ENCODE peak calls at places on chromosomes 5 and 9, in five cellular contexts. W is T-helper 9 cell; P is ecto neural progenitor cell; Y is activated CD8-positive, alpha-beta memory T cell treated with anti-CD3 and anti-CD28 coated beads for 4 hours; U is activated CD4-positive, alpha-beta memory T cell treated with anti-CD3 and anti-CD28 coated beads, Interleukin-2, amount 10 ng/mL, durations not matched to agents 7 days and 5 days. X is an unnamed sample.

GRCh38 chr5:137231535-137231934 is 267.6 kb downstream of the SPOCK1 start:
- DNase-seq in U (no peak), P (no peak), W (no peak), Y (no peak), X (no peak)

GRCh38 chr5:115472601-115473000 is 72.0 kb downstream of the FEM1C start:
- DNase-seq in Y (no peak), P (no peak), U (no peak), W (no peak), X (no peak)

GRCh38 chr5:124795829-124796228 is 49.4 kb upstream of the ZNF608 start:
- DNase-seq in U (no peak), Y (no peak), P (no peak), W (no peak), X (no peak)

GRCh38 chr5:73441377-73441776 is 7.2 kb downstream of the FOXD1 start:
- DNase-seq in P (no peak), Y (no peak), W (no peak), U (no peak), X (no peak)

GRCh38 chr5:37844004-37844403 is 4.2 kb upstream of the GDNF start:
- DNase-seq in U (no peak), P (peak), Y (no peak), W (no peak), X (no peak)

GRCh38 chr9:522658-523057 is 308.0 kb downstream of the DOCK8 start:
- DNase-seq in W (no peak), Y (no peak), U (no peak), P (no peak), X (no peak)

GRCh38 chr9:93066978-93067603 is 8.6 kb downstream of the SUSD3 start:
- DNase-seq in P (no peak), W (no peak), Y (no peak), U (no peak), X (no peak)

GRCh38 chr9:87525546-87526303 is 28.1 kb downstream of the DAPK1 start:
- DNase-seq in Y (no peak), U (no peak), W (no peak), P (no peak), X (no peak)

GRCh38 chr5:145536133-145536532 is 299.0 kb downstream of the PRELID2 start:
- DNase-seq in W (no peak), P (no peak), Y (no peak), U (no peak), X (no peak)

GRCh38 chr9:15115702-15116639 is 191.0 kb downstream of the TTC39B start:
- DNase-seq in Y (no peak), W (no peak), P (no peak), U (no peak), X (no peak)

GRCh38 chr5:3595102-3595961 is at the start of gene IRX1:
- DNase-seq in U (no peak), Y (no peak), W (no peak), P (peak), X (no peak)

GRCh38 chr5:36422957-36423356 is 121.3 kb upstream of the RANBP3L start:
- DNase-seq in W (no peak), U (no peak), Y (no peak), P (no peak), X (no peak)

GRCh38 chr9:21443849-21444625 is 3.8 kb downstream of the IFNA1 start:
- DNase-seq in U (no peak), Y (no peak), P (no peak), W (no peak), X (peak)

GRCh38 chr5:53360811-53361210 is 119.6 kb upstream of the FST start:
- DNase-seq in W (no peak), P (no peak), U (no peak), Y (no peak), X (no peak)

GRCh38 chr5:2203774-2204173 is 321.0 kb upstream of the IRX4 start:
- DNase-seq in W (no peak), P (peak), Y (no peak), U (no peak), X (no peak)

GRCh38 chr5:29122306-29122705 is 2071.2 kb upstream of the CDH6 start:
- DNase-seq in Y (no peak), U (no peak), P (no peak), W (no peak), X (no peak)

GRCh38 chr9:15977438-15977837 is 424.6 kb downstream of the CCDC171 start:
- DNase-seq in Y (no peak), P (no peak), W (no peak), U (no peak), X (no peak)

GRCh38 chr5:179259731-179260323 is 85.4 kb downstream of the ADAMTS2 start:
- DNase-seq in U (no peak), W (no peak), P (no peak), Y (no peak), X (no peak)

GRCh38 chr9:125659954-125660353 is 47.1 kb downstream of the MAPKAP1 start:
- DNase-seq in Y (no peak), U (no peak), P (no peak), W (no peak), X (no peak)

GRCh38 chr5:87829214-87829551 is 416.5 kb upstream of the CCNH start:
- DNase-seq in W (no peak), P (no peak), U (no peak), Y (no peak), X (no peak)

GRCh38 chr5:178582291-178582690 is 7.9 kb downstream of the COL23A1 start:
- DNase-seq in Y (no peak), U (no peak), W (no peak), P (no peak), X (no peak)

GRCh38 chr5:139415869-139416268 is 12.0 kb upstream of the SPATA24 start:
- DNase-seq in P (no peak), Y (no peak), W (no peak), U (no peak), X (no peak)

GRCh38 chr5:39732166-39732565 is 307.4 kb upstream of the DAB2 start:
- DNase-seq in W (no peak), Y (no peak), P (no peak), U (no peak), X (no peak)

GRCh38 chr5:111394580-111394979 is 117.8 kb downstream of the STARD4 start:
- DNase-seq in U (no peak), Y (no peak), W (no peak), P (no peak), X (no peak)

GRCh38 chr5:19975795-19976194 is 12.2 kb downstream of the CDH18 start:
- DNase-seq in W (no peak), Y (no peak), P (no peak), U (no peak), X (no peak)

GRCh38 chr9:113682297-113682771 is 193.8 kb upstream of the ZNF618 start:
- DNase-seq in U (peak), P (peak), W (peak), Y (no peak), X (peak)

GRCh38 chr9:137071282-137071681 is 925 bp upstream of the SAPCD2 start:
- DNase-seq in P (no peak), Y (no peak), U (no peak), W (no peak), X (no peak)

GRCh38 chr9:129597355-129598088 is 23.4 kb downstream of the C9orf50 start:
- DNase-seq in P (no peak), U (peak), Y (no peak), W (no peak), X (no peak)

GRCh38 chr5:51185985-51186384 is 197.3 kb upstream of the ISL1 start:
- DNase-seq in P (no peak), Y (no peak), W (no peak), U (no peak), X (no peak)

GRCh38 chr9:125758986-125759811 is 12.0 kb downstream of the PBX3 start:
- DNase-seq in Y (no peak), P (no peak), U (no peak), W (no peak), X (no peak)

GRCh38 chr5:138449501-138450239 is 10.8 kb downstream of the REEP2 start:
- DNase-seq in P (peak), W (peak), Y (peak), U (peak), X (peak)

GRCh38 chr5:94159144-94159543 is 417.7 kb upstream of the POU5F2 start:
- DNase-seq in U (no peak), Y (no peak), P (no peak), W (no peak), X (no peak)

GRCh38 chr9:69465473-69465872 is 140.5 kb downstream of the ENTREP1 start:
- DNase-seq in U (no peak), Y (no peak), P (no peak), W (no peak), X (no peak)

GRCh38 chr5:35194636-35195471 is 35.4 kb downstream of the PRLR start:
- DNase-seq in W (no peak), P (no peak), U (no peak), Y (no peak), X (no peak)